ENCODE peak calls at places on chromosome 4, in ten cellular contexts. One of them, this sample, is unnamed.

GRCh38 chr4:139200102-139200501 is 23.1 kb upstream of the ELF2 start:
- DNase-seq in fibroblast of villous mesenchyme: no peak
- DNase-seq in nephron progenitor cell: no peak
- DNase-seq in CD4-positive, alpha-beta T cell: no peak
- DNase-seq in GM12864: no peak
- DNase-seq in epithelial cell of esophagus: no peak
- DNase-seq in cardiac fibroblast: no peak
- DNase-seq in ascending aorta: no peak
- DNase-seq in DND-41: no peak
- DNase-seq in Peyer's patch: no peak
- DNase-seq in this sample: no peak

GRCh38 chr4:53654300-53654758 is 63.0 kb upstream of the LNX1 start:
- DNase-seq in fibroblast of villous mesenchyme: no peak
- DNase-seq in nephron progenitor cell: no peak
- DNase-seq in CD4-positive, alpha-beta T cell: no peak
- DNase-seq in GM12864: no peak
- DNase-seq in epithelial cell of esophagus: peak; percentile 57
- DNase-seq in cardiac fibroblast: peak; percentile 24
- DNase-seq in ascending aorta: no peak
- DNase-seq in DND-41: no peak
- DNase-seq in Peyer's patch: no peak
- DNase-seq in this sample: no peak

GRCh38 chr4:140928880-140929279 is 172.7 kb upstream of the TBC1D9 start:
- DNase-seq in fibroblast of villous mesenchyme: peak; percentile 12
- DNase-seq in nephron progenitor cell: no peak
- DNase-seq in CD4-positive, alpha-beta T cell: no peak
- DNase-seq in GM12864: no peak
- DNase-seq in epithelial cell of esophagus: peak; percentile 26
- DNase-seq in cardiac fibroblast: peak; percentile 94
- DNase-seq in ascending aorta: peak; percentile 13
- DNase-seq in DND-41: no peak
- DNase-seq in Peyer's patch: no peak
- DNase-seq in this sample: no peak

GRCh38 chr4:6504900-6505496 is 32.6 kb upstream of the PPP2R2C start:
- DNase-seq in fibroblast of villous mesenchyme: no peak
- DNase-seq in nephron progenitor cell: no peak
- DNase-seq in CD4-positive, alpha-beta T cell: no peak
- DNase-seq in GM12864: no peak
- DNase-seq in epithelial cell of esophagus: no peak
- DNase-seq in cardiac fibroblast: no peak
- DNase-seq in ascending aorta: no peak
- DNase-seq in DND-41: no peak
- DNase-seq in Peyer's patch: no peak
- DNase-seq in this sample: no peak

GRCh38 chr4:1759818-1760223 is 33.3 kb upstream of the FGFR3 start:
- DNase-seq in fibroblast of villous mesenchyme: no peak
- DNase-seq in nephron progenitor cell: no peak
- DNase-seq in CD4-positive, alpha-beta T cell: no peak
- DNase-seq in GM12864: no peak
- DNase-seq in epithelial cell of esophagus: no peak
- DNase-seq in cardiac fibroblast: no peak
- DNase-seq in ascending aorta: no peak
- DNase-seq in DND-41: no peak
- DNase-seq in Peyer's patch: no peak
- DNase-seq in this sample: no peak

GRCh38 chr4:24857996-24858395 is 54.8 kb downstream of the CCDC149 start:
- DNase-seq in fibroblast of villous mesenchyme: peak; percentile 51
- DNase-seq in nephron progenitor cell: no peak
- DNase-seq in CD4-positive, alpha-beta T cell: no peak
- DNase-seq in GM12864: no peak
- DNase-seq in epithelial cell of esophagus: no peak
- DNase-seq in cardiac fibroblast: peak; percentile 52
- DNase-seq in ascending aorta: no peak
- DNase-seq in DND-41: no peak
- DNase-seq in Peyer's patch: no peak
- DNase-seq in this sample: no peak

GRCh38 chr4:88029556-88029955 is 22.1 kb downstream of the PKD2 start:
- DNase-seq in fibroblast of villous mesenchyme: no peak
- DNase-seq in nephron progenitor cell: no peak
- DNase-seq in CD4-positive, alpha-beta T cell: no peak
- DNase-seq in GM12864: no peak
- DNase-seq in epithelial cell of esophagus: peak; percentile 28
- DNase-seq in cardiac fibroblast: no peak
- DNase-seq in ascending aorta: no peak
- DNase-seq in DND-41: no peak
- DNase-seq in Peyer's patch: no peak
- DNase-seq in this sample: no peak

GRCh38 chr4:6271206-6271605 is 1.6 kb downstream of the WFS1 start:
- DNase-seq in fibroblast of villous mesenchyme: no peak
- DNase-seq in nephron progenitor cell: no peak
- DNase-seq in CD4-positive, alpha-beta T cell: no peak
- DNase-seq in GM12864: no peak
- DNase-seq in epithelial cell of esophagus: no peak
- DNase-seq in cardiac fibroblast: no peak
- DNase-seq in ascending aorta: no peak
- DNase-seq in DND-41: no peak
- DNase-seq in Peyer's patch: no peak
- DNase-seq in this sample: no peak

GRCh38 chr4:174591243-174592021 is 69.1 kb upstream of the HPGD start:
- DNase-seq in fibroblast of villous mesenchyme: no peak
- DNase-seq in nephron progenitor cell: no peak
- DNase-seq in CD4-positive, alpha-beta T cell: no peak
- DNase-seq in GM12864: no peak
- DNase-seq in epithelial cell of esophagus: no peak
- DNase-seq in cardiac fibroblast: no peak
- DNase-seq in ascending aorta: no peak
- DNase-seq in DND-41: no peak
- DNase-seq in Peyer's patch: no peak
- DNase-seq in this sample: no peak

GRCh38 chr4:10006604-10007435 is 14.5 kb downstream of the SLC2A9 start:
- DNase-seq in fibroblast of villous mesenchyme: no peak
- DNase-seq in nephron progenitor cell: no peak
- DNase-seq in CD4-positive, alpha-beta T cell: no peak
- DNase-seq in GM12864: no peak
- DNase-seq in epithelial cell of esophagus: peak; percentile 99
- DNase-seq in cardiac fibroblast: peak; percentile 60
- DNase-seq in ascending aorta: no peak
- DNase-seq in DND-41: no peak
- DNase-seq in Peyer's patch: no peak
- DNase-seq in this sample: peak; percentile 90

GRCh38 chr4:146342600-146343192 is 128.4 kb downstream of the REELD1 start:
- DNase-seq in fibroblast of villous mesenchyme: peak; percentile 68
- DNase-seq in nephron progenitor cell: peak; percentile 5
- DNase-seq in CD4-positive, alpha-beta T cell: peak; percentile 5
- DNase-seq in GM12864: no peak
- DNase-seq in epithelial cell of esophagus: peak; percentile 61
- DNase-seq in cardiac fibroblast: peak; percentile 75
- DNase-seq in ascending aorta: no peak
- DNase-seq in DND-41: peak; percentile 19
- DNase-seq in Peyer's patch: no peak
- DNase-seq in this sample: no peak

GRCh38 chr4:121696140-121696640 is 590 bp downstream of the ANXA5 start:
- DNase-seq in fibroblast of villous mesenchyme: peak; percentile 89
- DNase-seq in nephron progenitor cell: peak; percentile 45
- DNase-seq in CD4-positive, alpha-beta T cell: peak; percentile 43
- DNase-seq in GM12864: peak; percentile 34
- DNase-seq in epithelial cell of esophagus: peak; percentile 69
- DNase-seq in cardiac fibroblast: peak; percentile 91
- DNase-seq in ascending aorta: peak; percentile 79
- DNase-seq in DND-41: no peak
- DNase-seq in Peyer's patch: peak; percentile 67
- DNase-seq in this sample: no peak

GRCh38 chr4:47122592-47123291 is 91.4 kb downstream of the GABRB1 start:
- DNase-seq in fibroblast of villous mesenchyme: peak; percentile 68
- DNase-seq in nephron progenitor cell: peak; percentile 71
- DNase-seq in CD4-positive, alpha-beta T cell: peak; percentile 14
- DNase-seq in GM12864: peak; percentile 31
- DNase-seq in epithelial cell of esophagus: peak; percentile 78
- DNase-seq in cardiac fibroblast: peak; percentile 86
- DNase-seq in ascending aorta: no peak
- DNase-seq in DND-41: peak; percentile 70
- DNase-seq in Peyer's patch: no peak
- DNase-seq in this sample: peak; percentile 17

GRCh38 chr4:33998204-33998603 is 2246.1 kb downstream of the ARAP2 start:
- DNase-seq in fibroblast of villous mesenchyme: no peak
- DNase-seq in nephron progenitor cell: no peak
- DNase-seq in CD4-positive, alpha-beta T cell: no peak
- DNase-seq in GM12864: no peak
- DNase-seq in epithelial cell of esophagus: peak; percentile 70
- DNase-seq in cardiac fibroblast: no peak
- DNase-seq in ascending aorta: no peak
- DNase-seq in DND-41: no peak
- DNase-seq in Peyer's patch: no peak
- DNase-seq in this sample: no peak

GRCh38 chr4:169092889-169093522 is 83.0 kb upstream of the CBR4 start:
- DNase-seq in fibroblast of villous mesenchyme: no peak
- DNase-seq in nephron progenitor cell: no peak
- DNase-seq in CD4-positive, alpha-beta T cell: no peak
- DNase-seq in GM12864: no peak
- DNase-seq in epithelial cell of esophagus: no peak
- DNase-seq in cardiac fibroblast: no peak
- DNase-seq in ascending aorta: no peak
- DNase-seq in DND-41: no peak
- DNase-seq in Peyer's patch: no peak
- DNase-seq in this sample: no peak

GRCh38 chr4:80365928-80366327 is 30.4 kb downstream of the CFAP299 start:
- DNase-seq in fibroblast of villous mesenchyme: peak; percentile 50
- DNase-seq in nephron progenitor cell: peak; percentile 49
- DNase-seq in CD4-positive, alpha-beta T cell: peak; percentile 56
- DNase-seq in GM12864: peak; percentile 13
- DNase-seq in epithelial cell of esophagus: peak; percentile 78
- DNase-seq in cardiac fibroblast: peak; percentile 75
- DNase-seq in ascending aorta: no peak
- DNase-seq in DND-41: peak; percentile 50
- DNase-seq in Peyer's patch: peak; percentile 49
- DNase-seq in this sample: peak; percentile 15

GRCh38 chr4:92968556-92968955 is 664.8 kb downstream of the GRID2 start:
- DNase-seq in fibroblast of villous mesenchyme: no peak
- DNase-seq in nephron progenitor cell: no peak
- DNase-seq in CD4-positive, alpha-beta T cell: no peak
- DNase-seq in GM12864: no peak
- DNase-seq in epithelial cell of esophagus: no peak
- DNase-seq in cardiac fibroblast: no peak
- DNase-seq in ascending aorta: no peak
- DNase-seq in DND-41: no peak
- DNase-seq in Peyer's patch: no peak
- DNase-seq in this sample: no peak

GRCh38 chr4:109655396-109655795 is 47.8 kb downstream of the CASP6 start:
- DNase-seq in fibroblast of villous mesenchyme: no peak
- DNase-seq in nephron progenitor cell: no peak
- DNase-seq in CD4-positive, alpha-beta T cell: no peak
- DNase-seq in GM12864: no peak
- DNase-seq in epithelial cell of esophagus: no peak
- DNase-seq in cardiac fibroblast: no peak
- DNase-seq in ascending aorta: no peak
- DNase-seq in DND-41: no peak
- DNase-seq in Peyer's patch: no peak
- DNase-seq in this sample: no peak

GRCh38 chr4:26812049-26812729 is 48.5 kb upstream of the STIM2 start:
- DNase-seq in fibroblast of villous mesenchyme: no peak
- DNase-seq in nephron progenitor cell: no peak
- DNase-seq in CD4-positive, alpha-beta T cell: no peak
- DNase-seq in GM12864: no peak
- DNase-seq in epithelial cell of esophagus: peak; percentile 31
- DNase-seq in cardiac fibroblast: peak; percentile 36
- DNase-seq in ascending aorta: no peak
- DNase-seq in DND-41: no peak
- DNase-seq in Peyer's patch: no peak
- DNase-seq in this sample: no peak

DNA sequence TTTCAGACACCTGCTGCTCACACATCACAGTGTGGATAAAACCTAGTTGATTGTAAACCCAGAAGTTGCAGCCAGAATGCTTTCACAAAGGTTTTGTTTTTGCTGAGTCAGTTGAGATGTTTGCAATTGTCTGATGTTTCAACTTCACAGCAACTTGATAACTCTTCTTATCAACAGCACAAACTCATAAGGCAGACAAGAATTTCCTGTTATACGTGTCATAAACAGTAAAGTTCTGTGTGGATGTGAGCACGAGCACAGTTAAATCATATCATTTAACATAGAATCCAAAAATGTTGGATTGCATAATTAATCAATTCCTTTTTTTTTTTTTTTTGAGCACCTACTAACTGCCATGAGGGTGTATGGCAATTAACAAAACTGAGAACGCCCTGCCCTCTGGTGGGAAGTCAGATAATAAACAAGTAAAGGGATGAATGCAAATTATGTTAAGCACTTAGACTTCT is 512.2 kb downstream of the PDHA2 start:
- DNase-seq in fibroblast of villous mesenchyme: peak; percentile 10
- DNase-seq in nephron progenitor cell: peak; percentile 10
- DNase-seq in CD4-positive, alpha-beta T cell: no peak
- DNase-seq in GM12864: no peak
- DNase-seq in epithelial cell of esophagus: peak; percentile 40
- DNase-seq in cardiac fibroblast: peak; percentile 68
- DNase-seq in ascending aorta: no peak
- DNase-seq in DND-41: peak; percentile 54
- DNase-seq in Peyer's patch: no peak
- DNase-seq in this sample: no peak
- TF ChIP-seq CTCF in fibroblast of villous mesenchyme: peak; percentile 39
- TF ChIP-seq CTCF in nephron progenitor cell: peak; percentile 31
- TF ChIP-seq CTCF in CD4-positive, alpha-beta T cell: no peak
- TF ChIP-seq CTCF in GM12864: no peak
- TF ChIP-seq CTCF in epithelial cell of esophagus: peak; percentile 41
- TF ChIP-seq CTCF in cardiac fibroblast: peak; percentile 37
- TF ChIP-seq CTCF in ascending aorta: no peak
- TF ChIP-seq CTCF in DND-41: peak; percentile 64
- TF ChIP-seq CTCF in Peyer's patch: peak; percentile 30
- TF ChIP-seq CTCF in this sample: no peak

GRCh38 chr4:122775987-122776836 is 43.7 kb downstream of the BBS12 start:
- DNase-seq in fibroblast of villous mesenchyme: no peak
- DNase-seq in nephron progenitor cell: no peak
- DNase-seq in CD4-positive, alpha-beta T cell: no peak
- DNase-seq in GM12864: no peak
- DNase-seq in epithelial cell of esophagus: peak; percentile 50
- DNase-seq in cardiac fibroblast: no peak
- DNase-seq in ascending aorta: no peak
- DNase-seq in DND-41: no peak
- DNase-seq in Peyer's patch: no peak
- DNase-seq in this sample: no peak
- TF ChIP-seq CTCF in fibroblast of villous mesenchyme: no peak
- TF ChIP-seq CTCF in nephron progenitor cell: no peak
- TF ChIP-seq CTCF in CD4-positive, alpha-beta T cell: no peak
- TF ChIP-seq CTCF in GM12864: no peak
- TF ChIP-seq CTCF in epithelial cell of esophagus: no peak
- TF ChIP-seq CTCF in cardiac fibroblast: no peak
- TF ChIP-seq CTCF in ascending aorta: no peak
- TF ChIP-seq CTCF in DND-41: no peak
- TF ChIP-seq CTCF in Peyer's patch: no peak
- TF ChIP-seq CTCF in this sample: no peak

GRCh38 chr4:155796031-155796430 is 37.2 kb downstream of the GUCY1B1 start:
- DNase-seq in fibroblast of villous mesenchyme: no peak
- DNase-seq in nephron progenitor cell: no peak
- DNase-seq in CD4-positive, alpha-beta T cell: no peak
- DNase-seq in GM12864: no peak
- DNase-seq in epithelial cell of esophagus: peak; percentile 35
- DNase-seq in cardiac fibroblast: peak; percentile 28
- DNase-seq in ascending aorta: no peak
- DNase-seq in DND-41: no peak
- DNase-seq in Peyer's patch: no peak
- DNase-seq in this sample: no peak
- TF ChIP-seq CTCF in fibroblast of villous mesenchyme: peak; percentile 57
- TF ChIP-seq CTCF in nephron progenitor cell: peak; percentile 42
- TF ChIP-seq CTCF in CD4-positive, alpha-beta T cell: no peak
- TF ChIP-seq CTCF in GM12864: peak; percentile 63
- TF ChIP-seq CTCF in epithelial cell of esophagus: peak; percentile 65
- TF ChIP-seq CTCF in cardiac fibroblast: peak; percentile 58
- TF ChIP-seq CTCF in ascending aorta: no peak
- TF ChIP-seq CTCF in DND-41: peak; percentile 47
- TF ChIP-seq CTCF in Peyer's patch: peak; percentile 15
- TF ChIP-seq CTCF in this sample: peak; percentile 57

GRCh38 chr4:37383579-37384229 is 139.2 kb downstream of the NWD2 start:
- DNase-seq in fibroblast of villous mesenchyme: peak; percentile 16
- DNase-seq in nephron progenitor cell: peak; percentile 37
- DNase-seq in CD4-positive, alpha-beta T cell: no peak
- DNase-seq in GM12864: no peak
- DNase-seq in epithelial cell of esophagus: peak; percentile 50
- DNase-seq in cardiac fibroblast: peak; percentile 54
- DNase-seq in ascending aorta: no peak
- DNase-seq in DND-41: peak; percentile 9
- DNase-seq in Peyer's patch: no peak
- DNase-seq in this sample: no peak
- TF ChIP-seq CTCF in fibroblast of villous mesenchyme: peak; percentile 57
- TF ChIP-seq CTCF in nephron progenitor cell: peak; percentile 66
- TF ChIP-seq CTCF in CD4-positive, alpha-beta T cell: peak; percentile 59
- TF ChIP-seq CTCF in GM12864: peak; percentile 66
- TF ChIP-seq CTCF in epithelial cell of esophagus: peak; percentile 62
- TF ChIP-seq CTCF in cardiac fibroblast: peak; percentile 57
- TF ChIP-seq CTCF in ascending aorta: no peak
- TF ChIP-seq CTCF in DND-41: peak; percentile 65
- TF ChIP-seq CTCF in Peyer's patch: peak; percentile 72
- TF ChIP-seq CTCF in this sample: peak; percentile 29